ENCODE peak calls at places on chromosomes 11 and 22, in six cellular contexts. One of them, this sample, is unnamed.

GRCh38 chr11:66478823-66479740 is 1.2 kb upstream of the DPP3 start:
- ATAC-seq in A549: peak; percentile 14
- ATAC-seq in upper lobe of left lung: peak; percentile 52
- ATAC-seq in K562: peak; percentile 36
- ATAC-seq in GM12878: peak; percentile 13
- ATAC-seq in HepG2: peak; percentile 2
- ATAC-seq in this sample: peak; percentile 8

GRCh38 chr22:38802671-38803121 is 8.8 kb upstream of the DNAL4 start:
- ATAC-seq in A549: peak; percentile 99
- ATAC-seq in GM12878: no peak
- ATAC-seq in K562: peak; percentile 60
- ATAC-seq in upper lobe of left lung: no peak
- ATAC-seq in HepG2: peak; percentile 77
- ATAC-seq in this sample: peak; percentile 95

GRCh38 chr22:26570126-26570525 is 19.8 kb downstream of the TPST2 start:
- ATAC-seq in upper lobe of left lung: no peak
- ATAC-seq in K562: no peak
- ATAC-seq in HepG2: no peak
- ATAC-seq in A549: no peak
- ATAC-seq in GM12878: no peak
- ATAC-seq in this sample: no peak

GRCh38 chr22:25153961-25154685 is 45.5 kb upstream of the CRYBB3 start:
- ATAC-seq in GM12878: no peak
- ATAC-seq in A549: peak; percentile 56
- ATAC-seq in upper lobe of left lung: peak; percentile 88
- ATAC-seq in K562: no peak
- ATAC-seq in HepG2: peak; percentile 92
- ATAC-seq in this sample: peak; percentile 94

GRCh38 chr11:75762885-75763284 is 5.7 kb upstream of the DGAT2 start:
- ATAC-seq in HepG2: peak; percentile 78
- ATAC-seq in GM12878: no peak
- ATAC-seq in A549: peak; percentile 45
- ATAC-seq in upper lobe of left lung: no peak
- ATAC-seq in K562: no peak
- ATAC-seq in this sample: no peak

GRCh38 chr11:70512716-70513115 is 114.4 kb downstream of the CTTN start:
- ATAC-seq in HepG2: no peak
- ATAC-seq in A549: no peak
- ATAC-seq in upper lobe of left lung: no peak
- ATAC-seq in K562: no peak
- ATAC-seq in GM12878: no peak
- ATAC-seq in this sample: no peak

GRCh38 chr22:32409977-32410376 is 2.1 kb downstream of the RTCB start:
- ATAC-seq in K562: no peak
- ATAC-seq in HepG2: no peak
- ATAC-seq in upper lobe of left lung: no peak
- ATAC-seq in GM12878: no peak
- ATAC-seq in A549: no peak
- ATAC-seq in this sample: no peak

GRCh38 chr11:48093795-48094642 is 113.7 kb downstream of the PTPRJ start:
- ATAC-seq in GM12878: peak; percentile 66
- ATAC-seq in upper lobe of left lung: no peak
- ATAC-seq in K562: peak; percentile 24
- ATAC-seq in A549: no peak
- ATAC-seq in HepG2: peak; percentile 81
- ATAC-seq in this sample: no peak

GRCh38 chr22:37763652-37764051 is 44.1 kb upstream of the GCAT start:
- ATAC-seq in HepG2: no peak
- ATAC-seq in K562: no peak
- ATAC-seq in A549: no peak
- ATAC-seq in upper lobe of left lung: no peak
- ATAC-seq in GM12878: no peak
- ATAC-seq in this sample: no peak

GRCh38 chr22:37768273-37768672 is 39.5 kb upstream of the GCAT start:
- ATAC-seq in upper lobe of left lung: no peak
- ATAC-seq in A549: no peak
- ATAC-seq in K562: peak; percentile 83
- ATAC-seq in HepG2: peak; percentile 78
- ATAC-seq in GM12878: peak; percentile 71
- ATAC-seq in this sample: no peak

GRCh38 chr22:37765498-37765897 is 42.2 kb upstream of the GCAT start:
- ATAC-seq in K562: no peak
- ATAC-seq in HepG2: no peak
- ATAC-seq in upper lobe of left lung: no peak
- ATAC-seq in A549: no peak
- ATAC-seq in GM12878: no peak
- ATAC-seq in this sample: no peak

GRCh38 chr22:37764622-37765021 is 43.1 kb upstream of the GCAT start:
- ATAC-seq in K562: no peak
- ATAC-seq in HepG2: no peak
- ATAC-seq in A549: no peak
- ATAC-seq in GM12878: peak; percentile 36
- ATAC-seq in upper lobe of left lung: no peak
- ATAC-seq in this sample: peak; percentile 44

GRCh38 chr22:37765953-37766566 is 41.7 kb upstream of the GCAT start:
- ATAC-seq in upper lobe of left lung: no peak
- ATAC-seq in HepG2: no peak
- ATAC-seq in GM12878: no peak
- ATAC-seq in A549: no peak
- ATAC-seq in K562: no peak
- ATAC-seq in this sample: no peak
- TF ChIP-seq EP300 in upper lobe of left lung: no peak
- TF ChIP-seq EP300 in HepG2: no peak
- TF ChIP-seq EP300 in GM12878: no peak
- TF ChIP-seq EP300 in A549: no peak
- TF ChIP-seq EP300 in K562: no peak
- TF ChIP-seq EP300 in this sample: no peak

GRCh38 chr11:14520086-14520901 is at the start of gene PSMA1:
- ATAC-seq in K562: peak; percentile 94
- ATAC-seq in A549: peak; percentile 97
- ATAC-seq in upper lobe of left lung: peak; percentile 99
- ATAC-seq in GM12878: peak; percentile 93
- ATAC-seq in HepG2: peak; percentile 95
- ATAC-seq in this sample: peak; percentile 98
- TF ChIP-seq EP300 in K562: peak; percentile 44
- TF ChIP-seq EP300 in A549: no peak
- TF ChIP-seq EP300 in upper lobe of left lung: no peak
- TF ChIP-seq EP300 in GM12878: peak; percentile 42
- TF ChIP-seq EP300 in HepG2: no peak
- TF ChIP-seq EP300 in this sample: no peak

GRCh38 chr11:57482782-57483569 is 22.6 kb downstream of the RTN4RL2 start:
- ATAC-seq in A549: peak; percentile 33
- ATAC-seq in GM12878: peak; percentile 84
- ATAC-seq in HepG2: no peak
- ATAC-seq in K562: no peak
- ATAC-seq in upper lobe of left lung: no peak
- ATAC-seq in this sample: no peak
- TF ChIP-seq EP300 in A549: no peak
- TF ChIP-seq EP300 in GM12878: no peak
- TF ChIP-seq EP300 in HepG2: no peak
- TF ChIP-seq EP300 in K562: no peak
- TF ChIP-seq EP300 in upper lobe of left lung: no peak
- TF ChIP-seq EP300 in this sample: no peak

DNA sequence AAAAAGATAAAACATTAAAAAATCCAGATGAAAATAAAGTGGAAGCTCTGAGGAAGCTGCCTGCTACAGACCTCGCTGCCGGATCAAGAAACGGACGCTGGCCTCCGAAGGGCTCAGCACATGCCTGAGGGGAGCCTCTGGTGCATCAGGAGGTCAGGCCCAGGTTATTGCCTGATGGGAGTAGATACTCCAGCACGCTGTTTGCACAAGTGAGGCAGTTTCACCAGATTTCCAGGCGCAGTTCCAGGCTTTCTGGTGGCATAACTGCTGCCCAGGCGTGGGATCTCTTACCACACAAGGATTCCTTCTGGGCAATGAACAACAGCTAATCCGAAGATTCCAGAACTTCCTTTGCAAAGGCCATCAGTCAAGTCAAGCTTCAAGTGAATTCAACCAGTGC is 154.2 kb downstream of the MPPED1 start:
- ATAC-seq in A549: no peak
- ATAC-seq in GM12878: no peak
- ATAC-seq in upper lobe of left lung: no peak
- ATAC-seq in K562: no peak
- ATAC-seq in HepG2: no peak
- ATAC-seq in this sample: no peak
- TF ChIP-seq EP300 in A549: no peak
- TF ChIP-seq EP300 in GM12878: no peak
- TF ChIP-seq EP300 in upper lobe of left lung: no peak
- TF ChIP-seq EP300 in K562: no peak
- TF ChIP-seq EP300 in HepG2: no peak
- TF ChIP-seq EP300 in this sample: no peak

DNA sequence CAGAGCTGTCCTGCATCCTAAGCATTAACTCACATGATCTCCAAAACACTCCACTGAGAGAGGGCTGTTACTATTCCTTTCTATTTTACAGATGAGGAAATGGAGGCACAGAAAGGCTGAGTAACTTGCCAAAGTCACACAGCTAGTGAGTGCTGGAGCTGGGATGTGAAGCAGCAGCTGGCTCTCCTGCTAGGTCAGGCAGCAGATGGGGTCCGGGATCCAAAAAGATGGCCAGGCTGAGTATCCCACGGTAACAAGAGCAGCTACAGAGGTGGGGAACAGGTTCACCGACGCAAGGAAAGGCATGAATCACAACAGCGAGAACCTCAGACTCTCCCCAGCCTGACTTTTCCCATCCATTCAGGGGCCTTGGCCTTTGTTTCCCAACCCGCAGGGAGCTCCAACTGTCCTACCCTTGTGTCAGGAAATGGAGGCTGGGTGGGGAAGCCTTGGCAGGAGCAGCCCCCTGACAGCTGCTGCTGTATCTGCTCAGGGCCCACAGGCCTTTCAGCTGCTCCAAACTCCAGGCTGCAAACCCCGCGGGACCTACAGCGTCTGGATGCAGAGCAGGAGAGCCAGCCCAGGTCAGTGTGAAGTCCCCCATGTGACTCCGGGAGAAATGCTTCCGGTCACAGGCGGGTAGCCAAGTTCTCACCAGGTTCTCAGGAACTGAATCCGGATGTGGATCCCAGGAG is 29.5 kb downstream of the DKK3 start:
- ATAC-seq in A549: no peak
- ATAC-seq in upper lobe of left lung: peak; percentile 47
- ATAC-seq in K562: peak; percentile 40
- ATAC-seq in GM12878: no peak
- ATAC-seq in HepG2: peak; percentile 24
- ATAC-seq in this sample: peak; percentile 79
- TF ChIP-seq EP300 in A549: no peak
- TF ChIP-seq EP300 in upper lobe of left lung: no peak
- TF ChIP-seq EP300 in K562: no peak
- TF ChIP-seq EP300 in GM12878: no peak
- TF ChIP-seq EP300 in HepG2: no peak
- TF ChIP-seq EP300 in this sample: no peak

GRCh38 chr11:2752923-2753322 is 53.1 kb upstream of the KCNQ1OT1 start:
- ATAC-seq in upper lobe of left lung: no peak
- ATAC-seq in GM12878: peak; percentile 93
- ATAC-seq in A549: no peak
- ATAC-seq in HepG2: no peak
- ATAC-seq in K562: no peak
- ATAC-seq in this sample: no peak

GRCh38 chr11:2751523-2752203 is 51.9 kb upstream of the KCNQ1OT1 start:
- ATAC-seq in K562: no peak
- ATAC-seq in HepG2: no peak
- ATAC-seq in A549: peak; percentile 60
- ATAC-seq in upper lobe of left lung: no peak
- ATAC-seq in GM12878: no peak
- ATAC-seq in this sample: no peak

GRCh38 chr11:2754008-2754407 is 54.2 kb upstream of the KCNQ1OT1 start:
- ATAC-seq in K562: no peak
- ATAC-seq in HepG2: no peak
- ATAC-seq in A549: no peak
- ATAC-seq in upper lobe of left lung: no peak
- ATAC-seq in GM12878: no peak
- ATAC-seq in this sample: no peak

GRCh38 chr11:2750601-2751522 is 51.1 kb upstream of the KCNQ1OT1 start:
- ATAC-seq in A549: no peak
- ATAC-seq in K562: no peak
- ATAC-seq in GM12878: no peak
- ATAC-seq in upper lobe of left lung: no peak
- ATAC-seq in HepG2: no peak
- ATAC-seq in this sample: no peak

DNA sequence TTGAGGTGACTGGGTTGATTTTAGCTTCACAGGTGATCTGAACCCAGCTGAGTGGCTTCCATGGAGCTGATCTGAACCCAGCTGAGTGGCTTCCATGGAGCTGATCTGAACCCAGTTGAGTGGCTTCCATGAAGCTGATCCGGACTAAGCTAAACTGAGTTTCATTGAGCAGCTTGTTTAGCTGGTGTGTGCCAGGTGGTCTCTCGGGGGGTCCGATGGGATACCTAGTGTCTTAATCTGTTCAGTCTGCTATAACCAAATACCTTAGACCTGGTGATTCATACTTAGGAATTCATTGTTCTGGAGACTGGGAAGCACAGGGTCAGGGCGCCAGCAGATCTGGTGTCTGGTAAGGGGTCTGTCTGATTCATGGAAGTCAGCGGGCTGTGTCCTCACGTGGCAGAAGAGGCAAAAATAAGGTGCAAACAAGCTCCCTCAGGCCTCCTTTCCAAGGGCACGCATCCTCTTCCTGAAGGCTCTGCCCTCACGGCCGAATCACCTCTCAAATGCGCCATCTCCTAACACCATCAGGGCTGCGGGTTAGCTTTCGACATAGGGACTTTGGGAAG is 52.5 kb upstream of the KCNQ1OT1 start:
- ATAC-seq in HepG2: no peak
- ATAC-seq in GM12878: no peak
- ATAC-seq in K562: no peak
- ATAC-seq in upper lobe of left lung: no peak
- ATAC-seq in A549: no peak
- ATAC-seq in this sample: no peak
- TF ChIP-seq EP300 in HepG2: no peak
- TF ChIP-seq EP300 in GM12878: no peak
- TF ChIP-seq EP300 in K562: no peak
- TF ChIP-seq EP300 in upper lobe of left lung: no peak
- TF ChIP-seq EP300 in A549: no peak
- TF ChIP-seq EP300 in this sample: no peak

GRCh38 chr11:132357811-132358572 is 987.6 kb downstream of the NTM start:
- ATAC-seq in A549: no peak
- ATAC-seq in upper lobe of left lung: no peak
- ATAC-seq in GM12878: peak; percentile 88
- ATAC-seq in K562: no peak
- ATAC-seq in HepG2: no peak
- ATAC-seq in this sample: no peak

GRCh38 chr11:132361011-132361550 is 990.7 kb downstream of the NTM start:
- ATAC-seq in A549: no peak
- ATAC-seq in HepG2: no peak
- ATAC-seq in upper lobe of left lung: no peak
- ATAC-seq in GM12878: no peak
- ATAC-seq in K562: no peak
- ATAC-seq in this sample: no peak

GRCh38 chr11:132353255-132353654 is 982.8 kb downstream of the NTM start:
- ATAC-seq in upper lobe of left lung: no peak
- ATAC-seq in HepG2: no peak
- ATAC-seq in K562: no peak
- ATAC-seq in A549: no peak
- ATAC-seq in GM12878: no peak
- ATAC-seq in this sample: no peak

GRCh38 chr11:132358573-132358953 is 988.1 kb downstream of the NTM start:
- ATAC-seq in HepG2: no peak
- ATAC-seq in A549: no peak
- ATAC-seq in K562: no peak
- ATAC-seq in GM12878: peak; percentile 63
- ATAC-seq in upper lobe of left lung: no peak
- ATAC-seq in this sample: no peak
- TF ChIP-seq EP300 in HepG2: no peak
- TF ChIP-seq EP300 in A549: no peak
- TF ChIP-seq EP300 in K562: no peak
- TF ChIP-seq EP300 in GM12878: no peak
- TF ChIP-seq EP300 in upper lobe of left lung: no peak
- TF ChIP-seq EP300 in this sample: no peak